ENCODE peak calls at places on chromosomes 6 and 20, in four cellular contexts. D, K, I and J are unnamed samples.

GRCh38 chr20:63974402-63975200 is 4.8 kb downstream of the SAMD10 start:
- DNase-seq in I (no peak), K (no peak), D (no peak), J (no peak)

GRCh38 chr6:235763-236360 is 56.4 kb upstream of the DUSP22 start:
- DNase-seq in I (peak; percentile 56), D (no peak), K (peak; percentile 29), J (peak; percentile 66)

GRCh38 chr6:157461000-157461915 is 80.3 kb downstream of the ZDHHC14 start:
- DNase-seq in K (no peak), I (no peak), D (no peak), J (peak; percentile 16)

GRCh38 chr20:63778034-63778752 is 38.6 kb downstream of the SLC2A4RG start:
- DNase-seq in D (no peak), K (no peak), I (no peak), J (no peak)

GRCh38 chr20:64049060-64049886 is at the start of gene SOX18:
- DNase-seq in K (no peak), I (peak; percentile 50), D (no peak), J (peak; percentile 54)

GRCh38 chr6:25943887-25944286 is 13.4 kb upstream of the SLC17A2 start:
- DNase-seq in I (no peak), K (no peak), D (no peak), J (no peak)

GRCh38 chr6:4516206-4516605 is 260.0 kb upstream of the CDYL start:
- DNase-seq in K (no peak), I (no peak), D (no peak), J (no peak)

GRCh38 chr6:147322299-147323162 is 118.3 kb downstream of the STXBP5 start:
- DNase-seq in I (no peak), D (no peak), K (no peak), J (peak; percentile 41)

GRCh38 chr6:121592955-121593665 is 157.7 kb downstream of the GJA1 start:
- DNase-seq in D (no peak), I (peak; percentile 31), K (no peak), J (no peak)

GRCh38 chr20:49887251-49887827 is 28.0 kb downstream of the SPATA2 start:
- DNase-seq in D (no peak), I (peak; percentile 99), K (no peak), J (peak; percentile 56)

GRCh38 chr20:32970115-32970972 is 33.9 kb downstream of the SUN5 start:
- DNase-seq in I (no peak), K (no peak), D (no peak), J (no peak)

GRCh38 chr6:167726043-167726442 is 100.7 kb upstream of the AFDN start:
- DNase-seq in D (no peak), K (no peak), I (no peak), J (no peak)

GRCh38 chr6:31308050-31308844 is 36.4 kb upstream of the HLA-C start:
- DNase-seq in I (no peak), D (peak; percentile 63), K (no peak), J (no peak)

GRCh38 chr6:169235286-169235685 is 18.4 kb downstream of the THBS2 start:
- DNase-seq in D (no peak), I (no peak), K (no peak), J (no peak)

GRCh38 chr6:68235192-68235812 is 399.8 kb upstream of the ADGRB3 start:
- DNase-seq in K (no peak), I (peak; percentile 1), D (no peak), J (no peak)

GRCh38 chr6:53487080-53487479 is 57.8 kb downstream of the GCLC start:
- DNase-seq in D (no peak), K (no peak), I (no peak), J (no peak)